ENCODE peak calls at places on chromosomes 2 and 18, in seven cellular contexts. I is HCT116, L is SK-N-SH, K is K562, Y is H1, G is HepG2, U is GM12878. Z is an unnamed sample.

GRCh38 chr2:200144571-200144970 is 161.9 kb upstream of the SPATS2L start:
- DNase-seq in I (no peak), L (no peak), Y (no peak), K (no peak), G (no peak), U (no peak), Z (no peak)

GRCh38 chr2:39513641-39514094 is 76.6 kb upstream of the MAP4K3 start:
- DNase-seq in U (peak; percentile 51), Y (no peak), K (peak; percentile 74), G (peak; percentile 83), I (peak; percentile 32), L (peak; percentile 57), Z (no peak)

GRCh38 chr2:118847447-118848172 is at the start of gene EN1:
- DNase-seq in U (no peak), Y (peak; percentile 85), L (peak; percentile 61), K (peak; percentile 86), I (no peak), G (no peak), Z (no peak)

GRCh38 chr2:219851801-219852481 is 224.5 kb downstream of the SLC4A3 start:
- DNase-seq in L (no peak), K (no peak), Y (no peak), G (no peak), U (no peak), I (no peak), Z (peak; percentile 27)

GRCh38 chr2:11750917-11751316 is 4.5 kb downstream of the LPIN1 start:
- DNase-seq in U (no peak), G (no peak), Y (no peak), L (no peak), K (no peak), I (no peak), Z (no peak)

GRCh38 chr18:39685303-39685902 is 2119.8 kb upstream of the CELF4 start:
- DNase-seq in U (no peak), K (no peak), G (peak; percentile 13), L (no peak), Y (peak; percentile 58), I (no peak), Z (no peak)

GRCh38 chr2:102313025-102313424 is 1.7 kb downstream of the IL1RL1 start:
- DNase-seq in U (no peak), K (no peak), Y (no peak), G (no peak), I (no peak), L (no peak), Z (no peak)

GRCh38 chr2:191376981-191377629 is 131.9 kb downstream of the MYO1B start:
- DNase-seq in I (peak; percentile 80), K (peak; percentile 27), Y (no peak), G (peak; percentile 86), L (no peak), U (peak; percentile 5), Z (no peak)

GRCh38 chr18:3595282-3596273 is 145.6 kb downstream of the TGIF1 start:
- DNase-seq in L (no peak), I (no peak), K (peak; percentile 64), G (peak; percentile 92), Y (no peak), U (peak; percentile 82), Z (no peak)

GRCh38 chr2:167293172-167293781 is 405.0 kb downstream of the XIRP2 start:
- DNase-seq in G (no peak), L (no peak), Y (peak; percentile 66), K (no peak), I (no peak), U (no peak), Z (no peak)

GRCh38 chr2:101805146-101806088 is 107.9 kb downstream of the MAP4K4 start:
- DNase-seq in G (no peak), U (no peak), Y (no peak), I (no peak), K (no peak), L (peak; percentile 52), Z (no peak)

GRCh38 chr2:208072250-208072892 is 47.0 kb upstream of the PLEKHM3 start:
- DNase-seq in G (peak; percentile 63), I (peak; percentile 57), L (peak; percentile 71), Y (peak; percentile 86), K (peak; percentile 62), U (peak; percentile 19), Z (peak; percentile 60)

GRCh38 chr2:17610521-17610920 is 70.0 kb downstream of the VSNL1 start:
- DNase-seq in G (no peak), I (no peak), Y (no peak), U (no peak), L (no peak), K (no peak), Z (no peak)

GRCh38 chr2:233252227-233252626 is 754 bp downstream of the ATG16L1 start:
- DNase-seq in L (no peak), G (no peak), I (no peak), Y (no peak), K (no peak), U (no peak), Z (no peak)

GRCh38 chr2:20635698-20636584 is 15.0 kb downstream of the HS1BP3 start:
- DNase-seq in U (no peak), I (peak; percentile 21), L (peak; percentile 98), Y (peak; percentile 96), K (peak; percentile 86), G (peak; percentile 74), Z (peak; percentile 72)

GRCh38 chr2:20633794-20634259 is 17.1 kb downstream of the HS1BP3 start:
- DNase-seq in K (no peak), Y (no peak), L (no peak), U (no peak), G (no peak), I (no peak), Z (no peak)

GRCh38 chr2:20633001-20633400 is 17.9 kb downstream of the HS1BP3 start:
- DNase-seq in U (no peak), G (no peak), Y (no peak), L (no peak), I (no peak), K (no peak), Z (no peak)

GRCh38 chr2:20635096-20635475 is 15.8 kb downstream of the HS1BP3 start:
- DNase-seq in Y (no peak), L (no peak), I (no peak), U (no peak), G (no peak), K (no peak), Z (no peak)

DNA sequence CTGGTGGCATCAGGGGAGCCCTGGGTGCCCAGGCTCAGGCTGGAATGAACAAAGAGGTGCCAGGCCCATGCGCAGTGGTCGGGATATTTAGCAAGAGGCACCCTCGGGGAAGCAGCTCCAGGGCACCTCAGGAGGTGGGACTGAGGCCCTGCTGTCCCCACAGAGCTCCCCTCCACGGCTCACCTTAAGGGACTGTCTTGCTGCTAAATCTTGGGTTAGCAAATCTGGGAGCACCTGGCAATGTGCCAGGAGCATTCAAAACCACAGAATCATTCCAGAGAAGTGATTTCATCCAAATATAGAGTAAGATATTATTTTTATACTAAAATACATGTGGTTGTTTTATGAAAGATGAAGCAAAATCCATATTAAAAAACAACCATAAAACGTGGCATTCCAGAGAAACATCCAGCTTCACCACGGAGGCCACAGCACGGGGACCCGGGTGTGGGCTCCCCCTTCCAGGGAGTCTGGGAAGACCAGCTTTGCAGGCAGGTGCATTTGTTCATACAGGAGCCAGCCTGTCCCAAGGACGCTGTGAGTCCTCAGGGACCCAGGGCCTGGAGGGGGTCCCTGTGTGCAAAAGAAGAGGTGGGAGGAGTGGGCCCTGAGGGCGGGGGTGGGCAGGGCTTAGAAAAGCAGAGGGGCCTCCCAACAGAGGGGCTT is 16.3 kb downstream of the HS1BP3 start:
- DNase-seq in I (no peak), K (no peak), G (no peak), L (peak; percentile 57), U (no peak), Y (no peak), Z (no peak)
- TF ChIP-seq JUND in I (no peak), K (no peak), G (no peak), L (no peak), U (no peak), Y (no peak), Z (no peak)

GRCh38 chr2:61538920-61539559 is 884 bp upstream of the XPO1 start:
- DNase-seq in G (peak; percentile 54), K (no peak), U (peak; percentile 23), L (peak; percentile 8), Y (no peak), I (peak; percentile 33), Z (peak; percentile 16)
- TF ChIP-seq JUND in G (no peak), K (no peak), U (no peak), L (no peak), Y (no peak), I (no peak), Z (no peak)

DNA sequence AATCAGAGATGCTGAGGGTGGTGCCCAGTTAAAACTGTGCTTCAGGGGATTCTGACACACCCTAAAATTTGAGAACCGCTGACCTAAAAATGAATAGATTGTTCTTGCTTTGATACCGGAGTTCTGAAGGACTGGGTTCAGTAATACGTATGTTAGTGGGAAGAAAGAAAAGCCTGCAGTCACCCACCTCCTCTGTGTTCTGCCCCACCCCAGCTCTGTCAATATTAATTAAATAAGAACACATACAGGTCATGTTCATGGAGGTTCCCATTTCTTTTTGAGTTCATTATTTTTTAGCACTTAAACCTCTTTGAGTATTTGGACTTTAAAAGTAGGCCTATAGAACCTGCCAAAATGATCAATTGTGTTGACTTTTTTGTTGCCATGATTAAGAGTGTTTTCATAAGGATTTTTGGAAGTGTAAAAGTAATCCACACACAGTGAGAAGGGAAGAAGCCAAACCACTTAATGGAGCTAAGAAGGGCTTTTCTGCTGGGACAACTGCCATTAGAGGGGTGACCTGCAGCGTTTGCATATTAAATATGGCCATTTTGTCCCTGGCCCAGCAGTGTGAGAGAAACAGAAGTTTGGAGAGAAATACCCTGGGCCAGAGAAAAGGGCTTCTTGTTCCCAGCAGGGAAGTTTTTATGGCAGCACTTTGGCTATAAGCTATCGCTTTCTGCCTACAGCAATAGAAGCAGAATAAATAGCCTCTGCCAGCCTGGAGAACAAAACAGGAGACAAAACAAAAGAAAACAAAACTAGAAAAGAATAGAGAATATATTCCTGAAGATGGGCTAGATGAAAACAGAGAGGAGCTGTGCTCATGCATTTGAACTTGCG is 80.7 kb upstream of the RNF152 start:
- DNase-seq in L (no peak), K (no peak), Y (no peak), G (no peak), I (no peak), U (no peak), Z (no peak)
- TF ChIP-seq JUND in L (no peak), K (no peak), Y (no peak), G (no peak), I (no peak), U (no peak), Z (no peak)

GRCh38 chr2:16429431-16429830 is 236.2 kb downstream of the CYRIA start:
- DNase-seq in U (no peak), L (no peak), K (no peak), Y (no peak), I (no peak), G (peak; percentile 37), Z (no peak)
- TF ChIP-seq JUND in U (no peak), L (no peak), K (no peak), Y (no peak), I (no peak), G (no peak), Z (no peak)

GRCh38 chr2:132871829-132872228 is 201.8 kb upstream of the LYPD1 start:
- DNase-seq in L (peak; percentile 27), I (no peak), G (no peak), U (no peak), K (no peak), Y (no peak), Z (no peak)
- TF ChIP-seq JUND in L (no peak), I (no peak), G (no peak), U (no peak), K (no peak), Y (no peak), Z (no peak)

Z was measured in T47D.